ENCODE peak calls at places on chromosomes 12 and 14, in four cellular contexts. F is H54, G is right lobe of liver, K is tibial nerve. D is an unnamed sample.
A peak's percentile ranks its signal among the peaks of the same experiment; 100 is the strongest.

GRCh38 chr12:27332407-27333310 is at the start of gene BMAL2:
- DNase-seq in K (no peak), F (peak; percentile 52), G (peak; percentile 71), D (peak; percentile 30)

GRCh38 chr12:3203713-3204112 is 126.5 kb downstream of the TSPAN9 start:
- DNase-seq in K (no peak), G (no peak), F (no peak), D (no peak)

GRCh38 chr12:26266881-26267280 is 71.5 kb downstream of the SSPN start:
- DNase-seq in G (no peak), F (no peak), K (no peak), D (no peak)

GRCh38 chr12:106715582-106715981 is 58.9 kb upstream of the RIC8B start:
- DNase-seq in K (no peak), G (no peak), F (no peak), D (no peak)

GRCh38 chr14:73714656-73715081 is 485 bp upstream of the PNMA1 start:
- DNase-seq in G (no peak), F (no peak), K (no peak), D (no peak)

GRCh38 chr14:69260246-69260978 is 454 bp downstream of the GALNT16 start:
- DNase-seq in F (no peak), G (no peak), K (no peak), D (no peak)

GRCh38 chr12:107775093-107775721 is 703 bp downstream of the ASCL4 start:
- DNase-seq in K (no peak), F (no peak), G (peak; percentile 21), D (no peak)

GRCh38 chr12:16027012-16027411 is 115.9 kb downstream of the DERA start:
- DNase-seq in F (no peak), G (no peak), K (no peak), D (no peak)

GRCh38 chr14:105055334-105055733 is 9.9 kb downstream of the GPR132 start:
- DNase-seq in F (no peak), G (no peak), K (no peak), D (no peak)

GRCh38 chr12:76781321-76781720 is 17.4 kb downstream of the ZDHHC17 start:
- DNase-seq in K (no peak), F (no peak), G (no peak), D (no peak)
- TF ChIP-seq POLR2A in K (no peak), F (no peak), G (no peak), D (no peak)

DNA sequence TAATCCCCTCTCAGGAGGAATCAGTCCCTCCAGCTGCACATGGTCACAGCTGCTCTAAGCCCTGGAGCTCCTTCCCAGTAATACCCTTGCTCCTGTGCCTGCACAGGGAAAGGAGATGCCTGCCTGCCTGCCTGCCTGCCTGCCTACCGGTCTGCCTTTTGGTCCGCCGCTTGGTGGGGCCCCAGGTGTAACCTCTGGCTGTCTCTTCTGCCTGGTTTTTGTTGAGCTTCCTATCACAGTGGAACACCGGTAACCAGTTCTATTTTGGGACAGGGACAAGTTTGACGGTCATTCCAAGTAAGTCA is 99.8 kb downstream of the DAD1 start:
- DNase-seq in F (no peak), K (no peak), G (no peak), D (no peak)
- TF ChIP-seq POLR2A in F (no peak), K (no peak), G (no peak), D (no peak)

GRCh38 chr14:35386673-35387125 is 17.9 kb downstream of the NFKBIA start:
- DNase-seq in K (no peak), F (no peak), G (no peak), D (no peak)

GRCh38 chr14:35387209-35387608 is 17.3 kb downstream of the NFKBIA start:
- DNase-seq in F (no peak), K (no peak), G (no peak), D (no peak)

GRCh38 chr14:35384386-35385041 is 20.0 kb downstream of the NFKBIA start:
- DNase-seq in F (peak; percentile 66), G (peak; percentile 35), K (no peak), D (peak; percentile 60)

GRCh38 chr14:35383569-35384385 is 20.8 kb downstream of the NFKBIA start:
- DNase-seq in F (no peak), K (no peak), G (no peak), D (no peak)

GRCh38 chr14:35385042-35385839 is 19.3 kb downstream of the NFKBIA start:
- DNase-seq in F (peak; percentile 45), K (peak; percentile 74), G (peak; percentile 57), D (peak; percentile 93)
- TF ChIP-seq POLR2A in F (no peak), K (no peak), G (no peak), D (no peak)

DNA sequence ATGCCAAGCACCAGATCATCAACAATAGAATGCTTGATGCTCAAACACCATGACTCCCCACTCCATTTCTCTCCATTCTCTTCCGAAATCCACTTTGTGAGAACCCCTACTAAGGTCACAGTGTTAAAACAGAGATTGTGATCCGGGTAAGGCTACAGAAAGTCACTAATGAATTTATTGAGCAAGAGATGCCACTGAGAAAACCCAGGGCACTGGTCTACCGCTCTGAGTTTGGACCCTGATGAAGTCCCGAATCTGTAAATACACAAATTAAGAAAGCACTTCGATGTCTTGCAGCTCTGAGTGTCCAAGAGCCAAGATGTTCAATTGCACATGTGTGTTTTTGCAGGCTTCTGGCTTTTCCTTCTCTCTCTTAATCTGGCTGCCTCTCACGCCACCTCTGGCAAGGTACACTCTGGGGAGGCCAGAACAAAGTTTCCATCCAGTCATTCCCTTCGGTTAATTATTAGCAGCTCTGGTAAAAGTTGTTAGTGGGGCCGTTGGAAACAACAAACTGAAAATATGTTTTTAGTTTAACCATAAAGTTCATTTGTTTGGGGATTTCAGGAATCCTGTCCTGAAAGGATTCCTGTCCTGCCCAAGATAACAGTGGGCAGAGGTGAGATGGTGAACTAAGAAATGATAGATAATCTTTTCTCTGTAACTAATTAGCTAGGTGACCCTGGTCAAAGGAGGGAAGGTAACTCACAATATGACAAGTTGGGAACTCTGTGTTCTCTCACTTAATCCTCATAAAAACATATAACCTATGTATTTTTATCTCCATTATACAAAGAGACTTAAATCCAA is 75.4 kb downstream of the BTG1 start:
- DNase-seq in G (peak; percentile 52), F (no peak), K (no peak), D (no peak)
- TF ChIP-seq POLR2A in G (no peak), F (no peak), K (no peak), D (no peak)

GRCh38 chr14:91872517-91873470 is 5.5 kb upstream of the TC2N start:
- DNase-seq in K (peak; percentile 62), G (peak; percentile 79), F (no peak), D (peak; percentile 47)
- TF ChIP-seq POLR2A in K (no peak), G (no peak), F (no peak), D (no peak)

DNA sequence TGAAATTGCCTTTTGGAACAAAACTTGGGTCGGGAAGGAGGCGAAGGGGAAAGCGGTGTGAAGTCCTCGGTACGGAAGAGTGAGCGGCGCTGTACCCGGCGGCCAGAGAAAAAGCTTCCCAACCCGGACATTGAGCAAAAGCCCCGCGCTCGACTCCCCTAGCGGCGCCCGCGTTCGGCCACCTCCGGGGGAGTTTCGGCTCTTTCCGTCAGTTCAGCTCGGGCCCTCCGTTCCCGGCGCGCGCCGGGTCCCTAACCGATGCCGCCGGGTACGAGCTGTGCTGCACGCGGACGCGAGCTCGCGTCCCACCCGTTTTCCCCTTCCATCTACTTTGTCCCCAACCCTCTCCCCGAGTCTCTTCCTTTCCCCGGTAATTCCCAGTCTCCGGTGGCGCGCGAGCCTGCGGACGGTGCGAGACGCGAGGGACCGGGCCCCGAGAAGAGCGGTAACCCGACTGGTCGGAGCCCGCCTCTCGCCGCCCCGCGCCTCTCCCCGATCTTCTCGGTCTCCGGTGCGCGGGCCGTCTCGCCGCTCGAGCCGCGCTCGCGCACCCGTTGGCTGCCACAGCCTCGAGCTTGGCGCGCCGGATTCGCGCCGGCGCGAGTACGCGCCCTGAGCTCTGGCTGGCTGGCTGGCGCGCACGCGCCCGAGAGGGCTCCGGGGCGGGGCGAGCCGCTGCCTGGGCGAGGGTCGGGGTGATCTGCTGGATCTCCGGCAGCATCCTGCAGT is 446 bp upstream of the SPATS2 start:
- DNase-seq in G (peak; percentile 96), F (peak; percentile 90), K (peak; percentile 63), D (peak; percentile 89)
- TF ChIP-seq POLR2A in G (peak; percentile 74), F (peak; percentile 59), K (peak; percentile 21), D (no peak)

GRCh38 chr12:53995311-53996187 is 4.4 kb upstream of the HOXC9 start:
- DNase-seq in F (no peak), K (no peak), G (no peak), D (no peak)
- TF ChIP-seq POLR2A in F (peak; percentile 56), K (no peak), G (no peak), D (no peak)